ENCODE peak calls at places on chromosomes 11 and 22, in eight cellular contexts. I is GM20000; X is gastrocnemius medialis; P is Peyer's patch; U is body of pancreas; M is CD4-positive, alpha-beta T cell; H is foreskin keratinocyte; J is tibial nerve. C is an unnamed sample.

GRCh38 chr22:44486538-44486937 is 11.5 kb downstream of the RTL6 start:
- DNase-seq in M (no peak), X (no peak), H (no peak), J (no peak), I (no peak), P (no peak), U (no peak), C (no peak)

GRCh38 chr11:8207080-8208000 is 38.5 kb upstream of the RIC3 start:
- DNase-seq in M (no peak), I (no peak), X (no peak), H (no peak), U (no peak), P (no peak), J (no peak), C (no peak)

GRCh38 chr11:34029176-34029575 is 22.4 kb upstream of the CAPRIN1 start:
- DNase-seq in I (no peak), X (no peak), H (peak; percentile 34), U (no peak), P (no peak), M (no peak), J (no peak), C (no peak)

GRCh38 chr11:77726524-77726923 is 88.9 kb upstream of the CLNS1A start:
- DNase-seq in I (peak; percentile 38), M (no peak), U (no peak), J (no peak), X (no peak), P (no peak), H (no peak), C (no peak)

GRCh38 chr22:30045001-30045887 is 35.0 kb upstream of the HORMAD2 start:
- DNase-seq in J (no peak), M (no peak), X (no peak), H (no peak), I (no peak), P (no peak), U (no peak), C (no peak)

GRCh38 chr11:75270896-75271415 is 30.4 kb downstream of the TPBGL start:
- DNase-seq in P (no peak), U (no peak), I (no peak), X (peak; percentile 5), J (no peak), H (peak; percentile 7), M (peak; percentile 15), C (no peak)

GRCh38 chr11:123628936-123629683 is 25.3 kb downstream of the SCN3B start:
- DNase-seq in H (no peak), U (peak; percentile 51), J (no peak), X (no peak), P (no peak), I (no peak), M (no peak), C (no peak)

GRCh38 chr22:43188829-43189545 is 2.1 kb upstream of the TTLL12 start:
- DNase-seq in M (no peak), I (no peak), X (no peak), U (no peak), P (no peak), H (no peak), J (no peak), C (no peak)

GRCh38 chr11:12137938-12138731 is 27.7 kb downstream of the MICAL2 start:
- DNase-seq in U (no peak), M (no peak), J (no peak), I (no peak), P (no peak), X (no peak), H (peak; percentile 55), C (no peak)

GRCh38 chr11:96228472-96228871 is 114.5 kb downstream of the MAML2 start:
- DNase-seq in J (peak; percentile 57), I (no peak), H (peak; percentile 92), X (peak; percentile 37), M (no peak), P (no peak), U (peak; percentile 50), C (no peak)

GRCh38 chr11:114501901-114502300 is 57.8 kb downstream of the NXPE1 start:
- DNase-seq in H (peak; percentile 44), X (no peak), M (no peak), J (no peak), P (no peak), I (no peak), U (no peak), C (no peak)

GRCh38 chr11:13292970-13293369 is 15.4 kb downstream of the BMAL1 start:
- DNase-seq in J (no peak), M (no peak), P (no peak), U (no peak), X (no peak), I (no peak), H (no peak), C (no peak)

GRCh38 chr11:103800406-103801114 is 235.9 kb upstream of the DDI1 start:
- DNase-seq in I (no peak), J (no peak), U (peak; percentile 25), M (no peak), X (no peak), P (no peak), H (no peak), C (no peak)

GRCh38 chr11:13287026-13287425 is 9.4 kb downstream of the BMAL1 start:
- DNase-seq in X (peak; percentile 68), H (no peak), P (no peak), M (no peak), U (no peak), I (no peak), J (no peak), C (no peak)

GRCh38 chr11:14308114-14308896 is 50.7 kb downstream of the RRAS2 start:
- DNase-seq in H (no peak), J (no peak), P (no peak), M (no peak), I (peak; percentile 20), U (peak; percentile 17), X (no peak), C (no peak)

GRCh38 chr22:35978889-35979288 is 49.7 kb downstream of the RBFOX2 start:
- DNase-seq in M (no peak), U (no peak), H (no peak), P (no peak), I (no peak), X (no peak), J (no peak), C (no peak)

GRCh38 chr11:72141066-72141465 is 5.5 kb downstream of the FOLR3 start:
- DNase-seq in P (no peak), J (no peak), I (no peak), X (no peak), H (peak; percentile 98), U (no peak), M (no peak), C (no peak)

GRCh38 chr22:30531651-30532608 is 14.6 kb downstream of the SEC14L6 start:
- DNase-seq in M (no peak), I (no peak), H (no peak), U (no peak), X (no peak), P (no peak), J (no peak), C (no peak)

GRCh38 chr22:48318575-48319320 is 1508.9 kb downstream of the BRD1 start:
- DNase-seq in I (no peak), M (no peak), P (peak; percentile 19), X (no peak), U (no peak), H (no peak), J (no peak), C (no peak)

DNA sequence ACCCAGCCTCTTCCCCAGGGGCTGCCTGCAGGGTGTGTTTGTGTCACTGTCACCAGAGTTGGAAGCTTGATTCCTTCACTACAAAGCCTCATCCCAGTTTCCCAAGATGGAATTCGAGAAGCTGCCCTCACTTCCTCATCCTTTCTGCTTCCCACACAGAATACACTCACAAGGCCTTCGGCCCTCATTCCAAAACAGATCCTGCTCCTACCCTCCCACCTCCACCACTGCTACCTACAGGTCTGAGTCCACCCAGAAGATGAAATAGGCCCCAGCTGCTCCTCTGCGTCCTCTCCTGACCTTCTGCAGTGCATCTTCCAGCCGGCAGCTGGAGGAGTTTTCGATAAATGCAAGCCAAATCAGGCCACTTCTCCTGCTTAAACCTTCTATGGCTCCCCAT is 6.8 kb upstream of the WNT7B start:
- DNase-seq in J (no peak), H (no peak), U (no peak), P (no peak), I (no peak), M (no peak), X (no peak), C (no peak)
- TF ChIP-seq CTCF in J (no peak), H (no peak), U (no peak), P (no peak), I (no peak), M (no peak), X (no peak), C (no peak)

DNA sequence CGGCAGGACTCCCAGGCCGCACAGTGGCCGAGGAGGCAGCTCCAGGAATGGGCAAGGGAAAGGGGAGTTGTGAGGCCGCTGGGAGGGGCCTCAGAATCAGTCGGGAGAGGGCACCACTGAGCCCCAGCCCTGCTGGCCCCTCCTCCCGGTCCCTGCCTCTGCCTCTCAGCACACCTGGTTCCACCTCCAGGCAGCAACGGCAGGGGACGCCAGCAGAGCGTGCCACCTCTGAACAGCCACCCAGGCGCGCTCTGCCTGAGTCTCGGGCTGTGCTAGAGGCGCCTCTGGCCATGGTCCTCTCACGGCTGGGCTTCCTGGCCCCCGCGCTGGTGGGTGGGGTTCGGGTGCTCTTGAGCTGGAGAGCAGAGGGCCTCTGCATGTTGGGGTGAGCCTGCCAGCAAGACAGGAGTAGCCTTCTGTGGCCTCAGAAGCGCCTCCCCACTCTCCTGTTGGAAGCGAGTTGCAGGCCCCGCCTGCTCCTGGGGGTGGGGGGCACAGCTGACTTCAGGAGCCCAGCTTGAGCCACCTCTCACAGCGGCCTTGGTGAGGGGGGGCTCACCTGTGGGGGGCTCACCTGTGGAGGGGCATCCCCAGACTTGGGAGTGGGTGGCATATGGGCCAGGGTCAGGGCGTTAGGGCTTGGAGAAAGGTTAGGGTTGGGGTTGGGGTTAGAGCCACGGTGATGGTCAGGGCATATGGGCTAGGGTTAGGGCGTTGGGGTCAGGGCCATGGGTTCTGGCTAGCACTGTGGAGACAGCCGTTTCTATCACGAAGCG is 32.8 kb downstream of the MOB2 start:
- DNase-seq in J (no peak), M (peak; percentile 23), H (no peak), U (no peak), I (peak; percentile 91), X (no peak), P (no peak), C (no peak)
- TF ChIP-seq CTCF in J (peak; percentile 11), M (peak; percentile 61), H (peak; percentile 80), U (no peak), I (peak; percentile 42), X (peak; percentile 45), P (peak; percentile 24), C (no peak)

DNA sequence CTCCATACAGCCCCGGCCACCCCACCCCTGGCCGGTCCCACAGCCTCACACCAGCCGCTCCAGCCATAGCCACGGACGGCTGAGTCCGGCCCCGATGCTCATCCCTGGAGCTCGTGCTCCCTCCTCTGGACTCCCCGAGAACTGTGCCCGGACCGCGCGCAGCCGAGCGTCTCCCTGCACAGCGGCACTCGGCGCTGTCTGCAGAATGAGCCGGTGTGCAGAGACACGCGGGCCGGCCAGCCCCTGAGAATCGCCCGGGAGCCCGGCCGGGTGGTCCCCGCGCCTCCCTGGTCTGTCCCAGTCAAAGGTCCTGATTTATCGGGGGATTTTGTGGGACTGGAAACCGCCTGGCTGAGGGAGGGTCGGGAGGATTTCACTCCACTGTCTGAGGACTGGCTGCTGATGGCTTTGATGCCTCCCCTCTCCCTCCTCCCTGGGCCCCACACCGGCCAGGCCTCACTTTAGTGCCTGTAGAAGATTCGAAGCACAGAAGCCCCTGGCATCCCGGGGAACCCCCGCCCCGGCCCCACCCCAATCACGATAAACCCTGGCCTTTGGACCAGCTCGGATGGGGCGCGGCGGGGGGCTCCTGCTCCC is 102.7 kb downstream of the BRD1 start:
- DNase-seq in J (no peak), H (peak; percentile 1), U (peak; percentile 40), X (no peak), M (peak; percentile 68), P (peak; percentile 63), I (peak; percentile 91), C (peak; percentile 37)
- TF ChIP-seq CTCF in J (peak; percentile 25), H (peak; percentile 67), U (peak; percentile 31), X (peak; percentile 41), M (peak; percentile 84), P (peak; percentile 49), I (peak; percentile 65), C (no peak)

GRCh38 chr11:92552942-92553341 is 328.3 kb downstream of the FAT3 start:
- DNase-seq in X (no peak), H (peak; percentile 6), P (no peak), J (no peak), I (no peak), U (no peak), M (no peak), C (no peak)
- TF ChIP-seq CTCF in X (no peak), H (peak; percentile 68), P (no peak), J (no peak), I (no peak), U (peak; percentile 33), M (no peak), C (no peak)